ENCODE peak calls at places on chromosomes 13 and 19, in ten cellular contexts. E is WTC11, K is neural crest cell, D is IMR-90, F is neural progenitor cell, X is tibial artery, V is progenitor cell of endocrine pancreas, Z is AG10803, A is heart left ventricle, T is colonic mucosa. G is an unnamed sample.

GRCh38 chr13:31781064-31781463 is 41.7 kb downstream of the RXFP2 start:
- DNase-seq in T (no peak), D (peak), F (no peak), Z (peak), A (no peak), V (no peak), X (no peak), K (no peak), E (no peak), G (no peak)

GRCh38 chr13:27565818-27566217 is 54.5 kb downstream of the LNX2 start:
- DNase-seq in X (no peak), Z (no peak), K (no peak), V (no peak), F (no peak), A (no peak), T (no peak), D (no peak), E (no peak), G (no peak)

GRCh38 chr19:18519962-18520847 is 1.7 kb downstream of the ELL start:
- DNase-seq in V (peak), D (peak), Z (peak), T (peak), A (peak), X (no peak), F (peak), K (peak), E (peak), G (peak)

GRCh38 chr13:110403315-110403714 is 96.2 kb downstream of the COL4A2 start:
- DNase-seq in V (no peak), F (no peak), T (no peak), D (peak), A (no peak), K (no peak), Z (peak), E (no peak), X (no peak), G (no peak)

GRCh38 chr13:44546164-44546563 is 30.0 kb downstream of the TSC22D1 start:
- DNase-seq in T (no peak), A (no peak), K (no peak), F (no peak), D (no peak), E (no peak), V (no peak), Z (no peak), X (no peak), G (no peak)

GRCh38 chr19:3054265-3054971 is 7.9 kb downstream of the TLE5 start:
- DNase-seq in K (no peak), V (no peak), X (no peak), A (no peak), D (no peak), T (no peak), Z (no peak), E (no peak), F (no peak), G (no peak)

GRCh38 chr13:20175406-20175794 is 14.5 kb upstream of the GJA3 start:
- DNase-seq in K (no peak), A (no peak), X (no peak), Z (no peak), D (no peak), E (no peak), T (no peak), V (no peak), F (no peak), G (no peak)

GRCh38 chr19:28521169-28521568 is 691.8 kb downstream of the UQCRFS1 start:
- DNase-seq in V (no peak), Z (no peak), D (no peak), K (no peak), F (no peak), A (no peak), E (no peak), X (no peak), T (no peak), G (no peak)

GRCh38 chr13:20699715-20700114 is 3.8 kb upstream of the IL17D start:
- DNase-seq in E (no peak), V (no peak), K (no peak), A (no peak), X (no peak), T (no peak), F (no peak), D (no peak), Z (no peak), G (no peak)

GRCh38 chr19:33064778-33065550 is at the start of gene RHPN2:
- DNase-seq in X (no peak), A (peak), T (peak), D (peak), F (peak), E (peak), K (peak), V (peak), Z (peak), G (peak)

GRCh38 chr13:29718694-29719093 is 123.2 kb upstream of the SLC7A1 start:
- DNase-seq in A (no peak), E (no peak), F (no peak), T (no peak), X (no peak), Z (no peak), K (no peak), D (no peak), V (no peak), G (no peak)

GRCh38 chr13:104645786-104646185 is 1579.6 kb upstream of the SLC10A2 start:
- DNase-seq in F (no peak), Z (no peak), V (no peak), K (no peak), D (no peak), E (no peak), X (no peak), A (no peak), T (no peak), G (no peak)

GRCh38 chr13:34682406-34682805 is 259.7 kb upstream of the NBEA start:
- DNase-seq in D (no peak), K (no peak), A (no peak), V (no peak), E (no peak), T (no peak), Z (no peak), X (no peak), F (peak), G (no peak)

GRCh38 chr13:99425485-99426341 is 75.6 kb upstream of the TM9SF2 start:
- DNase-seq in K (no peak), Z (no peak), X (no peak), T (peak), F (no peak), E (no peak), A (no peak), V (no peak), D (no peak), G (peak)

GRCh38 chr19:13881231-13881691 is 4.3 kb downstream of the NANOS3 start:
- DNase-seq in T (peak), E (peak), K (peak), V (no peak), D (peak), X (no peak), Z (no peak), F (peak), A (no peak), G (no peak)

GRCh38 chr13:34347784-34348573 is 530.0 kb downstream of the RFC3 start:
- DNase-seq in X (no peak), D (no peak), Z (no peak), K (no peak), E (no peak), F (no peak), A (no peak), T (no peak), V (no peak), G (no peak)

GRCh38 chr13:93248627-93249047 is 22.0 kb downstream of the GPC6 start:
- DNase-seq in F (peak), X (peak), Z (no peak), T (no peak), A (no peak), V (peak), D (peak), E (peak), K (peak), G (no peak)
- TF ChIP-seq CTCF in F (peak), X (peak), Z (no peak), T (no peak), A (no peak), V (peak), D (no peak), E (no peak), K (peak), G (peak)

GRCh38 chr19:5026706-5027273 is 57.9 kb downstream of the KDM4B start:
- DNase-seq in Z (no peak), V (no peak), E (peak), D (no peak), X (no peak), T (no peak), F (no peak), A (no peak), K (no peak), G (no peak)
- TF ChIP-seq CTCF in Z (peak), V (no peak), E (peak), D (peak), X (no peak), T (no peak), F (peak), A (no peak), K (no peak), G (no peak)

GRCh38 chr13:107675847-107676550 is 539.3 kb downstream of the LIG4 start:
- DNase-seq in X (no peak), D (no peak), Z (no peak), F (no peak), A (no peak), V (no peak), K (no peak), T (no peak), E (no peak), G (no peak)

GRCh38 chr13:107680115-107680514 is 535.2 kb downstream of the LIG4 start:
- DNase-seq in X (no peak), D (peak), Z (no peak), E (no peak), K (no peak), T (no peak), V (no peak), F (no peak), A (no peak), G (no peak)

GRCh38 chr13:107681611-107682010 is 533.7 kb downstream of the LIG4 start:
- DNase-seq in Z (no peak), V (no peak), K (no peak), A (no peak), X (no peak), D (no peak), F (no peak), T (no peak), E (no peak), G (no peak)

DNA sequence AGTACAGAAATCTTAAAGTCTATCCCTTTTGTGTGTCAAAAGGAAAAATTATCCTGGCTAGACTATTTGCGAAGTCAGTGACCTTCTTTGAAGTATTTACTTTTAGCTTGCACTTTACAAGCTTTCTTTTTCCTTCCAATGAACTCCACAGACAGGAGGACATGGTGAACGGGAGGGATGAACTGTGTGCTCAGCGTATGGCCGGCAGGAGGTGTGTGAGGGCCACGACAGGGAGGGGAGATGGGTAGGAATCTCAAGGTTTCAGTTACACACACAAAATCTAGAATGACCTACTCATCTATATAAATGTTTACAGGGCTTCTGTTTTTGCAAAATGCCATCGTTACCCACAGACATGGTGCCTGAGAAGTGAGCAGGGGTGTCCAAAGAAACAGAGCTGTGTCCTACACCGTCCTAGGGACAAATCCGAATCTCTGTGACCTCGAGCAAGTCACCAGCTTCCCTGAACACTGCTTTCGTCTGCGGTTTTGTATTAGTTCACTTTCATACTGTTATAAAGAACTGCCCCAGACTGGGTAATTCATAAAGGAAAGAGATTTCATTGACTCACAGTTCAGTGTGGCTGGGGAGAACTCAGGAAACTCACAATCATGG is 537.2 kb downstream of the LIG4 start:
- DNase-seq in X (no peak), K (no peak), D (peak), V (no peak), Z (peak), T (no peak), F (peak), A (no peak), E (no peak), G (no peak)
- TF ChIP-seq CTCF in X (no peak), K (peak), D (peak), V (peak), Z (peak), T (no peak), F (peak), A (no peak), E (no peak), G (no peak)

GRCh38 chr19:4267901-4268815 is 10.9 kb upstream of the SHD start:
- DNase-seq in F (no peak), V (no peak), D (no peak), T (peak), K (no peak), A (no peak), X (no peak), Z (no peak), E (no peak), G (no peak)
- TF ChIP-seq CTCF in F (no peak), V (no peak), D (no peak), T (no peak), K (no peak), A (no peak), X (no peak), Z (no peak), E (no peak), G (no peak)

DNA sequence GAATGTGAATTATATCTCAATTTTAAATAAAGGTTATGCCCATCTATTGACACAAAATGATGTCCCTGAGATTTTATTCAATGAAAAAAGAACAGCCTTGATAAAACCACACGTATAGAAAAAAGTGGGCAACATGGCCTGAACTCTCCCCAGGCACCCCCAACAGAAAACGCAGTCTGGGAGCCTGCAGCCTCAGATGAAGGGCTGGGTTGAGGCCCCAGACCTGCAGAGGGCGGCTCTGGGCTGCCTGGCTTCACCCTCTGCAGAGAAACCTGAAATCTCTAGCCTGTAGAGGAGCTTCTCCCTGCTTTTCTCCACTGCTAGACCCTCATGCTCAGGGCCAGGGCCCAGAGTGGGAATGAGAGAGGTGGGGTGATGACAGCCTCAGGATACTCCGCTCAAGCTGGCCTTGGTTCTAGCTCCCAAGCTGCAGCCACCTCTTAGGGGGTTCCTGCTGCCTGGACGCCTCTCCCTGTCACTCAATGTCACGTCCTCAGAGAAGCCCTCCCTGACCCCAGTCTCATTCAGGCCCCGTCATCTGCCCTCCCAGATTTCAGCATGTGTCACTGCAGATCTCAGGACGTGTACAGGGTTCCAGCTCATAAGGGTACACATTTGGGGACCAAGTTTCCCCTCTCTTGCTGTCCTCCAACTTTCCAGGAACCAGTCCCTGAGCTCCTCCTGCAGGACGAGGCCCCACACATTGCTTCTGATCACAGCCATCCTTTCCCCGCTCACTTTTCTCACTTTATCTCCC is 1.8 kb downstream of the MBD3 start:
- DNase-seq in F (peak), K (no peak), Z (no peak), D (no peak), E (peak), V (no peak), T (no peak), A (no peak), X (no peak), G (peak)
- TF ChIP-seq CTCF in F (peak), K (peak), Z (peak), D (peak), E (no peak), V (peak), T (no peak), A (no peak), X (no peak), G (peak)